ENCODE peak calls at places on chromosomes 7 and 10, in eight cellular contexts. One of them, this sample, is unnamed.

GRCh38 chr7:477626-478220 is 41.9 kb downstream of the PDGFA start:
- DNase-seq in AG04450: no peak
- DNase-seq in CD8-positive, alpha-beta T cell: no peak
- DNase-seq in BJ: no peak
- DNase-seq in epithelial cell of esophagus: peak
- DNase-seq in H9: no peak
- DNase-seq in colonic mucosa: no peak
- DNase-seq in cardiac fibroblast: no peak
- DNase-seq in this sample: no peak

GRCh38 chr7:149624006-149624405 is 126.4 kb upstream of the ZNF746 start:
- DNase-seq in AG04450: no peak
- DNase-seq in CD8-positive, alpha-beta T cell: no peak
- DNase-seq in colonic mucosa: peak
- DNase-seq in cardiac fibroblast: no peak
- DNase-seq in H9: no peak
- DNase-seq in epithelial cell of esophagus: peak
- DNase-seq in BJ: no peak
- DNase-seq in this sample: peak

GRCh38 chr10:110860576-110861241 is 11.0 kb upstream of the PDCD4 start:
- DNase-seq in cardiac fibroblast: no peak
- DNase-seq in colonic mucosa: peak
- DNase-seq in epithelial cell of esophagus: peak
- DNase-seq in H9: no peak
- DNase-seq in AG04450: no peak
- DNase-seq in CD8-positive, alpha-beta T cell: peak
- DNase-seq in BJ: no peak
- DNase-seq in this sample: no peak

GRCh38 chr7:128100949-128101713 is 69.9 kb upstream of the LRRC4 start:
- DNase-seq in cardiac fibroblast: no peak
- DNase-seq in BJ: no peak
- DNase-seq in AG04450: no peak
- DNase-seq in CD8-positive, alpha-beta T cell: no peak
- DNase-seq in H9: no peak
- DNase-seq in epithelial cell of esophagus: no peak
- DNase-seq in colonic mucosa: no peak
- DNase-seq in this sample: no peak

GRCh38 chr7:75532639-75533038 is 40.5 kb downstream of the SPDYE5 start:
- DNase-seq in H9: no peak
- DNase-seq in AG04450: no peak
- DNase-seq in colonic mucosa: no peak
- DNase-seq in cardiac fibroblast: no peak
- DNase-seq in CD8-positive, alpha-beta T cell: no peak
- DNase-seq in BJ: no peak
- DNase-seq in epithelial cell of esophagus: no peak
- DNase-seq in this sample: no peak

GRCh38 chr10:129963831-129964501 is at the start of gene EBF3:
- DNase-seq in epithelial cell of esophagus: peak
- DNase-seq in CD8-positive, alpha-beta T cell: no peak
- DNase-seq in cardiac fibroblast: peak
- DNase-seq in colonic mucosa: peak
- DNase-seq in BJ: no peak
- DNase-seq in H9: peak
- DNase-seq in AG04450: no peak
- DNase-seq in this sample: peak

GRCh38 chr7:815284-816216 is 16.7 kb upstream of the SUN1 start:
- DNase-seq in AG04450: no peak
- DNase-seq in H9: peak
- DNase-seq in cardiac fibroblast: no peak
- DNase-seq in epithelial cell of esophagus: no peak
- DNase-seq in BJ: no peak
- DNase-seq in colonic mucosa: peak
- DNase-seq in CD8-positive, alpha-beta T cell: no peak
- DNase-seq in this sample: peak

GRCh38 chr10:17854044-17854652 is 45.0 kb downstream of the MRC1 start:
- DNase-seq in cardiac fibroblast: no peak
- DNase-seq in epithelial cell of esophagus: no peak
- DNase-seq in H9: no peak
- DNase-seq in colonic mucosa: no peak
- DNase-seq in BJ: no peak
- DNase-seq in CD8-positive, alpha-beta T cell: no peak
- DNase-seq in AG04450: no peak
- DNase-seq in this sample: no peak

GRCh38 chr10:17144032-17144431 is 14.4 kb upstream of the CUBN start:
- DNase-seq in H9: no peak
- DNase-seq in AG04450: no peak
- DNase-seq in BJ: no peak
- DNase-seq in colonic mucosa: no peak
- DNase-seq in epithelial cell of esophagus: no peak
- DNase-seq in CD8-positive, alpha-beta T cell: no peak
- DNase-seq in cardiac fibroblast: no peak
- DNase-seq in this sample: no peak

GRCh38 chr10:131697461-131698128 is 203.2 kb upstream of the PPP2R2D start:
- DNase-seq in colonic mucosa: no peak
- DNase-seq in BJ: no peak
- DNase-seq in AG04450: no peak
- DNase-seq in CD8-positive, alpha-beta T cell: no peak
- DNase-seq in cardiac fibroblast: no peak
- DNase-seq in epithelial cell of esophagus: no peak
- DNase-seq in H9: peak
- DNase-seq in this sample: peak

GRCh38 chr10:127163632-127164031 is 32.8 kb downstream of the INSYN2A start:
- DNase-seq in CD8-positive, alpha-beta T cell: no peak
- DNase-seq in cardiac fibroblast: peak
- DNase-seq in epithelial cell of esophagus: peak
- DNase-seq in colonic mucosa: peak
- DNase-seq in BJ: no peak
- DNase-seq in H9: no peak
- DNase-seq in AG04450: no peak
- DNase-seq in this sample: no peak

GRCh38 chr10:43254199-43254730 is 12.6 kb downstream of the RASGEF1A start:
- DNase-seq in AG04450: no peak
- DNase-seq in H9: no peak
- DNase-seq in cardiac fibroblast: no peak
- DNase-seq in CD8-positive, alpha-beta T cell: no peak
- DNase-seq in BJ: no peak
- DNase-seq in colonic mucosa: no peak
- DNase-seq in epithelial cell of esophagus: no peak
- DNase-seq in this sample: peak

GRCh38 chr7:30971440-30971839 is 7.7 kb downstream of the GHRHR start:
- DNase-seq in epithelial cell of esophagus: no peak
- DNase-seq in BJ: no peak
- DNase-seq in cardiac fibroblast: no peak
- DNase-seq in AG04450: no peak
- DNase-seq in CD8-positive, alpha-beta T cell: no peak
- DNase-seq in colonic mucosa: no peak
- DNase-seq in H9: no peak
- DNase-seq in this sample: no peak

GRCh38 chr10:98332623-98333269 is 64.8 kb upstream of the LOXL4 start:
- DNase-seq in cardiac fibroblast: no peak
- DNase-seq in epithelial cell of esophagus: peak
- DNase-seq in AG04450: no peak
- DNase-seq in H9: no peak
- DNase-seq in colonic mucosa: no peak
- DNase-seq in CD8-positive, alpha-beta T cell: no peak
- DNase-seq in BJ: no peak
- DNase-seq in this sample: no peak

GRCh38 chr10:65342226-65342625 is 1583.6 kb upstream of the LRRTM3 start:
- DNase-seq in CD8-positive, alpha-beta T cell: no peak
- DNase-seq in H9: no peak
- DNase-seq in BJ: no peak
- DNase-seq in epithelial cell of esophagus: no peak
- DNase-seq in AG04450: no peak
- DNase-seq in colonic mucosa: no peak
- DNase-seq in cardiac fibroblast: no peak
- DNase-seq in this sample: no peak

DNA sequence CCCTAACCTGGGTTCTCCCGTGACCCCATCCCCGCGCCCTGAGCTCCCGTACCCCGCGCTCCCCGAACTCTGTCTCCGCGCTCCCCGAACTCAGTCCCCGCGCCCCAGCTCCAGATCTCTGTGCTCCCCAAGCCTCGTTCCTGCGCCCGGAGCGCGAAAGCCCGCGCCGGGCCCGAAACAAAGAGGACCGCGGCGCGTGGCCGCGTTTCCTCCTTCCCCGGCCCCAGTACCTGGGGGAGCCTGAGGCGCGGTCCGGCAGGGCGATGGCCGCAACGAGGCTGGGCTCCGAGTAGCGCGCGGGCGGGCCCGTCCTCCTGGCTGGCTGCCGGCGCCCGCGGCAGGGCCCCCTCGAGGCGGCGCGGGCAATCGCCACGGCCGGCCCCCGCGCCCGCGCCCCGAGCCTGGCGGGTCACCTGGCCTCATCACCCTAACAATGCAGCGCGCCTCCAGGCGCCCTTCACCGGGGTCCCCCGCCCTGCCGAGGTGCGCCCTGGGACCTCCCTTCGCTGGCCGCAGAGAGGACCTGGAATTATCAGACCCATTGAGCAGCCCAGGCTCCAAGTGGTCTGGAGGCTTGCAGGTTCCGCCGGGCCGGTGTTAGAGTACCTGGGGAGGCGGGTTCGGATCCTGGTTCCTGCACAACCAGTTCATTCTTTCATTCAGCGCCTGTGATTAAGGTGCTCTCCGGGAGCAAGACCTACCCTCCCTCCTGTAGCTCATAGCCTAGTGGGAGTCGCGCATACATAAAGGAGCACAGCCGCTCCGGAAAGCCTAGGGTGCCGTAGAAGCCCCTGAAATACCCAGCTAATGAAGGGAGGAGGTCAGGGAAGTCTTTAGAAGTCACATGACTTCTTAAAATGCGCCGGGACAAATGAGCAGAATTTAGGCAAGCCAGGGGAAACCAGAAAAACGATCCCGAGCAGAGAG is at the start of gene TNS3:
- DNase-seq in AG04450: no peak
- DNase-seq in BJ: no peak
- DNase-seq in colonic mucosa: no peak
- DNase-seq in cardiac fibroblast: peak
- DNase-seq in epithelial cell of esophagus: no peak
- DNase-seq in CD8-positive, alpha-beta T cell: no peak
- DNase-seq in H9: peak
- DNase-seq in this sample: peak
- TF ChIP-seq CTCF in AG04450: no peak
- TF ChIP-seq CTCF in BJ: no peak
- TF ChIP-seq CTCF in colonic mucosa: no peak
- TF ChIP-seq CTCF in cardiac fibroblast: no peak
- TF ChIP-seq CTCF in epithelial cell of esophagus: no peak
- TF ChIP-seq CTCF in CD8-positive, alpha-beta T cell: no peak
- TF ChIP-seq CTCF in H9: peak
- TF ChIP-seq CTCF in this sample: peak

GRCh38 chr7:37354661-37355131 is 94.0 kb downstream of the ELMO1 start:
- DNase-seq in cardiac fibroblast: peak
- DNase-seq in BJ: no peak
- DNase-seq in H9: no peak
- DNase-seq in colonic mucosa: peak
- DNase-seq in AG04450: no peak
- DNase-seq in epithelial cell of esophagus: peak
- DNase-seq in CD8-positive, alpha-beta T cell: no peak
- DNase-seq in this sample: no peak

GRCh38 chr7:37352251-37352650 is 96.4 kb downstream of the ELMO1 start:
- DNase-seq in BJ: no peak
- DNase-seq in cardiac fibroblast: no peak
- DNase-seq in epithelial cell of esophagus: no peak
- DNase-seq in CD8-positive, alpha-beta T cell: no peak
- DNase-seq in colonic mucosa: no peak
- DNase-seq in H9: no peak
- DNase-seq in AG04450: no peak
- DNase-seq in this sample: no peak

GRCh38 chr7:37353949-37354660 is 94.6 kb downstream of the ELMO1 start:
- DNase-seq in H9: no peak
- DNase-seq in colonic mucosa: no peak
- DNase-seq in cardiac fibroblast: no peak
- DNase-seq in AG04450: no peak
- DNase-seq in CD8-positive, alpha-beta T cell: no peak
- DNase-seq in epithelial cell of esophagus: no peak
- DNase-seq in BJ: no peak
- DNase-seq in this sample: no peak

GRCh38 chr7:37349979-37350590 is 98.6 kb downstream of the ELMO1 start:
- DNase-seq in CD8-positive, alpha-beta T cell: no peak
- DNase-seq in AG04450: no peak
- DNase-seq in H9: no peak
- DNase-seq in BJ: no peak
- DNase-seq in cardiac fibroblast: no peak
- DNase-seq in epithelial cell of esophagus: no peak
- DNase-seq in colonic mucosa: no peak
- DNase-seq in this sample: no peak

GRCh38 chr7:37352974-37353948 is 95.4 kb downstream of the ELMO1 start:
- DNase-seq in cardiac fibroblast: no peak
- DNase-seq in colonic mucosa: peak
- DNase-seq in BJ: no peak
- DNase-seq in H9: peak
- DNase-seq in AG04450: no peak
- DNase-seq in epithelial cell of esophagus: no peak
- DNase-seq in CD8-positive, alpha-beta T cell: peak
- DNase-seq in this sample: no peak
- TF ChIP-seq CTCF in cardiac fibroblast: no peak
- TF ChIP-seq CTCF in colonic mucosa: peak
- TF ChIP-seq CTCF in BJ: no peak
- TF ChIP-seq CTCF in H9: peak
- TF ChIP-seq CTCF in AG04450: no peak
- TF ChIP-seq CTCF in epithelial cell of esophagus: no peak
- TF ChIP-seq CTCF in CD8-positive, alpha-beta T cell: peak
- TF ChIP-seq CTCF in this sample: no peak

GRCh38 chr10:75326306-75326705 is 75.3 kb downstream of the ZNF503 start:
- DNase-seq in BJ: no peak
- DNase-seq in epithelial cell of esophagus: no peak
- DNase-seq in colonic mucosa: no peak
- DNase-seq in cardiac fibroblast: no peak
- DNase-seq in H9: no peak
- DNase-seq in CD8-positive, alpha-beta T cell: no peak
- DNase-seq in AG04450: no peak
- DNase-seq in this sample: no peak
- TF ChIP-seq CTCF in BJ: no peak
- TF ChIP-seq CTCF in epithelial cell of esophagus: no peak
- TF ChIP-seq CTCF in colonic mucosa: no peak
- TF ChIP-seq CTCF in cardiac fibroblast: no peak
- TF ChIP-seq CTCF in H9: no peak
- TF ChIP-seq CTCF in CD8-positive, alpha-beta T cell: no peak
- TF ChIP-seq CTCF in AG04450: no peak
- TF ChIP-seq CTCF in this sample: no peak

DNA sequence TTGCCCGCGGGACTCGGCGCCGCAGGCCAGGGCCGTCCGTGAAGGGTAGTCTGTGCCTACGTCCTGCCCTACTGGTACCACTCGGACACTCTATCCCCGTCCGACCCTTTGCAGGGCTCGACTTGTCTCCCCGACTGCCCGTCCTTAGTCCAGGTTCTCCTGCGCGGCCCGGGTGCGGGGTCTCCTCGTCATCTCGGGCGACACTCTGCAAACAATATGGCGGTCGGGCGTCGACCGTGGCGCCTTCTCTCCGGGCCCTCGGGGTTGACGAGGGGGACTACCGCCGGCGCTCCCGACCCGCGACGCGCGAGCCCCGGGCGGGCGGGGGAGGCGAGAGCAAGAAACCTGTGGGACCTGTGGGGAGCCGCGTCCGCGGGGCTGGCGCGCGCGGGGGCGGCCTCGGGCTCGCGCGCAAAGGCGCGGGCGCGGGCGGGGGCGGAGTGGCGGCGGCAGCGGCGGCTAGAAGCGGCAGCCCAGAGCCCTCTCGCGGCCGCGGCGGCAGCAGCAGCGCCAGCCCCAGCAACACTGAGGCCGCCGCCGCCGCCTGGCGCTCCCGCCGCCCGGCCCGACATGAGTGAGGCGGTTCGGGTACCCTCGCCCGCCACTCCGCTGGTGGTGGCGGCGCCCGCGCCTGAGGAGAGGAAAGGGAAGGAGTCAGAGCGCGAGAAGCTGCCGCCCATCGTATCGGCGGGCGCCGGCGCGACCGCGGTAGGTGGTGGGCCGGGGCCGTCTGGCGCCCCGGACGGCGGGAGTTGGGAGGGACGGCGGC is at the start of gene HECTD2:
- DNase-seq in epithelial cell of esophagus: peak
- DNase-seq in AG04450: no peak
- DNase-seq in CD8-positive, alpha-beta T cell: peak
- DNase-seq in BJ: no peak
- DNase-seq in H9: peak
- DNase-seq in cardiac fibroblast: peak
- DNase-seq in colonic mucosa: peak
- DNase-seq in this sample: peak
- TF ChIP-seq CTCF in epithelial cell of esophagus: peak
- TF ChIP-seq CTCF in AG04450: peak
- TF ChIP-seq CTCF in CD8-positive, alpha-beta T cell: peak
- TF ChIP-seq CTCF in BJ: no peak
- TF ChIP-seq CTCF in H9: peak
- TF ChIP-seq CTCF in cardiac fibroblast: no peak
- TF ChIP-seq CTCF in colonic mucosa: peak
- TF ChIP-seq CTCF in this sample: peak

This sample was measured in progenitor cell of endocrine pancreas.